ENCODE peak calls at places on chromosomes 7 and 10, in six cellular contexts. D is PC-9, J is prostate gland, Z is brain microvascular endothelial cell, A is A549, P is OCI-LY7. R is an unnamed sample.

GRCh38 chr7:66296001-66296521 is 90.9 kb downstream of the TPST1 start:
- DNase-seq in J (no peak), A (no peak), D (no peak), Z (no peak), P (no peak), R (no peak)

GRCh38 chr10:59857049-59857448 is 49.3 kb downstream of the CCDC6 start:
- DNase-seq in J (no peak), A (no peak), P (no peak), Z (no peak), D (no peak), R (no peak)

GRCh38 chr10:106424076-106424475 is 740.4 kb downstream of the SORCS1 start:
- DNase-seq in Z (no peak), P (no peak), J (no peak), A (no peak), D (no peak), R (no peak)

GRCh38 chr10:13143761-13144160 is 17.6 kb upstream of the MCM10 start:
- DNase-seq in J (no peak), A (no peak), Z (no peak), P (no peak), D (no peak), R (no peak)

GRCh38 chr10:103812004-103812403 is 43.4 kb downstream of the SH3PXD2A start:
- DNase-seq in P (no peak), D (no peak), Z (no peak), J (no peak), A (no peak), R (no peak)

GRCh38 chr10:27258838-27259532 is 18.4 kb upstream of the ACBD5 start:
- DNase-seq in D (no peak), P (no peak), J (no peak), A (no peak), Z (no peak), R (no peak)

GRCh38 chr7:138029941-138030340 is 28.1 kb upstream of the CREB3L2 start:
- DNase-seq in D (no peak), Z (no peak), J (no peak), P (no peak), A (no peak), R (no peak)

GRCh38 chr10:58756126-58756525 is 243.5 kb downstream of the BICC1 start:
- DNase-seq in A (no peak), D (no peak), P (no peak), J (no peak), Z (peak), R (no peak)

GRCh38 chr7:951881-952547 is 2.5 kb downstream of the ADAP1 start:
- DNase-seq in D (no peak), P (no peak), J (no peak), A (no peak), Z (no peak), R (no peak)

GRCh38 chr7:131106681-131107342 is 220.9 kb upstream of the MKLN1 start:
- DNase-seq in A (no peak), D (peak), P (peak), Z (peak), J (peak), R (no peak)

GRCh38 chr7:129872054-129872453 is 80.7 kb downstream of the UBE2H start:
- DNase-seq in J (no peak), D (no peak), A (no peak), Z (no peak), P (no peak), R (no peak)

GRCh38 chr7:25854608-25855497 is 297.1 kb upstream of the NFE2L3 start:
- DNase-seq in D (no peak), P (peak), A (peak), Z (peak), J (no peak), R (peak)

GRCh38 chr7:71298378-71298777 is 166.4 kb downstream of the GALNT17 start:
- DNase-seq in P (no peak), A (no peak), J (no peak), D (no peak), Z (no peak), R (no peak)

GRCh38 chr10:75662715-75663114 is 231.3 kb downstream of the LRMDA start:
- DNase-seq in A (no peak), J (peak), D (no peak), Z (no peak), P (no peak), R (no peak)

GRCh38 chr10:99435986-99436633 is 5.7 kb upstream of the GOT1 start:
- DNase-seq in Z (peak), D (no peak), J (peak), A (no peak), P (peak), R (peak)

GRCh38 chr10:124223001-124223710 is 129.8 kb upstream of the CHST15 start:
- DNase-seq in Z (no peak), P (no peak), J (no peak), A (no peak), D (no peak), R (no peak)

GRCh38 chr7:130878785-130879184 is 144.8 kb upstream of the KLF14 start:
- DNase-seq in P (no peak), Z (no peak), D (no peak), J (no peak), A (no peak), R (no peak)

GRCh38 chr10:35781643-35782035 is 139.5 kb upstream of the FZD8 start:
- DNase-seq in A (no peak), J (no peak), P (peak), Z (no peak), D (no peak), R (peak)

GRCh38 chr10:34655286-34656170 is 159.6 kb downstream of the PARD3 start:
- DNase-seq in P (peak), J (peak), D (peak), A (peak), Z (peak), R (peak)

GRCh38 chr7:105821527-105821926 is 54.9 kb downstream of the ATXN7L1 start:
- DNase-seq in A (no peak), P (no peak), Z (no peak), D (no peak), J (no peak), R (no peak)

GRCh38 chr7:158975526-158976467 is 119.4 kb downstream of the DYNC2I1 start:
- DNase-seq in J (no peak), A (no peak), D (peak), P (no peak), Z (no peak), R (peak)

GRCh38 chr10:101892782-101893391 is 49.3 kb upstream of the KCNIP2 start:
- DNase-seq in P (no peak), A (peak), J (no peak), D (no peak), Z (no peak), R (no peak)

GRCh38 chr7:96308253-96308949 is 13.5 kb downstream of the SLC25A13 start:
- DNase-seq in J (no peak), D (no peak), P (no peak), A (no peak), Z (no peak), R (no peak)

GRCh38 chr10:84613336-84614021 is 285.1 kb downstream of the CCSER2 start:
- DNase-seq in J (peak), Z (peak), P (peak), D (no peak), A (peak), R (peak)

GRCh38 chr10:77636967-77637473 is 588 bp downstream of the KCNMA1 start:
- DNase-seq in Z (no peak), P (no peak), A (no peak), J (no peak), D (no peak), R (no peak)

GRCh38 chr10:132811891-132812481 is 26.0 kb upstream of the NKX6-2 start:
- DNase-seq in P (no peak), D (no peak), A (no peak), J (no peak), Z (no peak), R (no peak)

GRCh38 chr7:98027342-98028033 is 37.5 kb upstream of the OCM2 start:
- DNase-seq in J (no peak), D (no peak), A (no peak), Z (no peak), P (no peak), R (no peak)

GRCh38 chr10:7945025-7945424 is 109.5 kb upstream of the GATA3 start:
- DNase-seq in J (no peak), D (no peak), P (no peak), A (no peak), Z (no peak), R (no peak)

GRCh38 chr10:15901889-15902288 is 41.6 kb upstream of the MINDY3 start:
- DNase-seq in D (no peak), Z (no peak), J (no peak), P (no peak), A (no peak), R (no peak)

GRCh38 chr7:148588168-148588890 is 2.2 kb upstream of the C7orf33 start:
- DNase-seq in A (no peak), D (no peak), P (no peak), J (no peak), Z (no peak), R (no peak)

GRCh38 chr7:1486571-1486970 is 17.6 kb downstream of the INTS1 start:
- DNase-seq in J (no peak), A (no peak), Z (no peak), P (no peak), D (no peak), R (no peak)

GRCh38 chr10:3107426-3107961 is 40.1 kb downstream of the PFKP start:
- DNase-seq in P (no peak), J (peak), D (peak), A (peak), Z (peak), R (no peak)

GRCh38 chr7:106905734-106906133 is 40.7 kb downstream of the PIK3CG start:
- DNase-seq in P (no peak), D (no peak), A (no peak), Z (no peak), J (no peak), R (no peak)
- H3K4me3 ChIP-seq in P (no peak), D (no peak), A (no peak), Z (no peak), J (no peak), R (no peak)

GRCh38 chr10:63516207-63516606 is 5.0 kb upstream of the REEP3 start:
- DNase-seq in A (no peak), J (no peak), D (no peak), P (no peak), Z (no peak), R (no peak)

GRCh38 chr10:63518690-63519288 is 2.4 kb upstream of the REEP3 start:
- DNase-seq in D (no peak), J (no peak), P (no peak), A (no peak), Z (no peak), R (no peak)

GRCh38 chr10:63520463-63521388 is 475 bp upstream of the REEP3 start:
- DNase-seq in P (peak), Z (peak), J (peak), A (peak), D (peak), R (peak)

DNA sequence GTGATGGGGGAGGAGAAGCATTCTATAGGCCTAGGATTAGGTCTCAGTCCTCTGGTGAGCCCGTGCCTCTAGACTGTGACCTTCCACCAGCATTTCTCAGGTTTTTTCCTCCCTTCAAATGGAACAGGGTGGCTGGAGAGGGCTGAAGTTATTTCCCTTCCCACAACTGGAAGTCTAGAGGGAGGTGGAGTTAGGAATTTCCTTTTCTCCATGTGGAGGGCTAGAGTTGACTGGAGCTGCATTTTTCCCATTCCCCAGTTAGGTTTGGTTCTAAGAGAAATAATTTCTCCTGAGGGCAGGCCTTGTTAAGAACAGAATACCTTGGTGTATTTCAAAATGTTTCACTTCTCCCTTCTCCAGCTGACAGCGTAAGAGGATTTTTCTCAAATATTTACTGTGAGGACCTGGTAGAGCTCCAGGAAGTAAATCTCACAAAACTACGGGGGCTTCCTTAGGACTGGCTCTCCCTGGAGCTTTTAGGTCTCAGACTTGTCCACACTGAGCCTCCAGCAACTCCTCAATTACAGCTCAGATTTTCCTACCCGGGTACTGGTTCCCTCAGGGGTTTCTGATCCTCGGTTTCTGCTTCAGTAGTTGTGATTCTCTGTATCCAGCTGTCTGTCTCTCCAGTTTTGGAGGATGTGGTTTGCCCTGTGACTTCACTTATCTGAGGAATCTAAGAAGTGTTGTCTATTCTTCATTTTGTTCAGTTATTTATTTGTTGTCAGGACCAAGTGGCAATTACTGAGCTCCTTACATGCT is 6.0 kb upstream of the REEP3 start:
- DNase-seq in Z (peak), A (no peak), J (no peak), P (peak), D (peak), R (peak)
- H3K4me3 ChIP-seq in Z (no peak), A (no peak), J (no peak), P (no peak), D (no peak), R (no peak)

GRCh38 chr10:79248341-79248931 is 98.8 kb upstream of the PPIF start:
- DNase-seq in P (peak), Z (peak), A (no peak), D (no peak), J (no peak), R (no peak)
- H3K4me3 ChIP-seq in P (peak), Z (no peak), A (no peak), D (no peak), J (no peak), R (no peak)

GRCh38 chr7:101121996-101122932 is 4.6 kb upstream of the SERPINE1 start:
- DNase-seq in D (peak), P (no peak), Z (peak), A (peak), J (no peak), R (no peak)
- H3K4me3 ChIP-seq in D (peak), P (no peak), Z (peak), A (peak), J (no peak), R (no peak)

GRCh38 chr10:93753621-93754250 is 4.0 kb upstream of the LGI1 start:
- DNase-seq in D (no peak), Z (no peak), P (no peak), A (no peak), J (no peak), R (no peak)

GRCh38 chr10:93752761-93753160 is 5.0 kb upstream of the LGI1 start:
- DNase-seq in D (peak), J (no peak), A (peak), P (no peak), Z (peak), R (no peak)

GRCh38 chr10:93749218-93749799 is 8.4 kb upstream of the LGI1 start:
- DNase-seq in D (peak), P (no peak), J (no peak), Z (no peak), A (no peak), R (no peak)

GRCh38 chr10:93751074-93751572 is 6.6 kb upstream of the LGI1 start:
- DNase-seq in D (peak), P (no peak), A (no peak), Z (no peak), J (no peak), R (no peak)

DNA sequence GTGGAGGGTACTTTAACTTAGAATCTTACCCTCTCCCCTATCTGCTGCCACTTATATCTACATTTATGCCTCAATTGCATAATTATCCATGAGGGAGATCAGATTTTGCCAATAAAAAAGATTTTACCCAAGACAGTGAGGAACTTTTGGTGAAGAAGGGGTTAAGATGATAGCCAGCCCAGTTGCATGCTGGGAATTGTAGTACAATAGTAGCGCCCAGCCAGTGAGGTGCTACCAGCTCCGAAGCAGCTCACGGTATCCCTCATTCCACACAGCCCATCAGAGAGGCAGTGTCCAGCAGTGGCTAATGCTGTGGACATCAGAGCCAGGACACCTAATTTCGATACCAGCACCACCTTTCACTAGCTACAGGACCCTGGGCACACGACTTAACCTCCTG is 5.9 kb upstream of the LGI1 start:
- DNase-seq in A (peak), D (peak), Z (peak), P (peak), J (no peak), R (peak)
- H3K4me3 ChIP-seq in A (no peak), D (peak), Z (peak), P (no peak), J (no peak), R (peak)

GRCh38 chr7:121076350-121077164 is 88.0 kb downstream of the CPED1 start:
- DNase-seq in P (no peak), Z (peak), A (no peak), J (no peak), D (no peak), R (no peak)
- H3K4me3 ChIP-seq in P (no peak), Z (no peak), A (no peak), J (no peak), D (no peak), R (no peak)

GRCh38 chr10:17453377-17454091 is 861 bp downstream of the ST8SIA6 start:
- DNase-seq in Z (no peak), P (no peak), A (peak), J (peak), D (peak), R (no peak)
- H3K4me3 ChIP-seq in Z (peak), P (no peak), A (peak), J (peak), D (peak), R (peak)

R was measured in Jurkat, Clone E6-1.